ENCODE peak calls at places on chromosomes 12 and 14, in six cellular contexts. U is heart left ventricle, M is IMR-90, Y is sigmoid colon, A is erythroblast, K is Peyer's patch. H is an unnamed sample.
A peak's percentile ranks its signal among the peaks of the same experiment; 100 is the strongest.

GRCh38 chr14:60977848-60978247 is 3.0 kb downstream of the TRMT5 start:
- DNase-seq in U (no peak), M (no peak), Y (no peak), A (no peak), K (no peak), H (no peak)

GRCh38 chr14:99819514-99819913 is 26.3 kb downstream of the EML1 start:
- DNase-seq in U (no peak), M (no peak), Y (peak; percentile 73), A (no peak), K (no peak), H (no peak)

GRCh38 chr12:17304503-17305347 is 698.8 kb upstream of the LMO3 start:
- DNase-seq in U (no peak), M (no peak), Y (no peak), A (no peak), K (no peak), H (no peak)

GRCh38 chr14:46300765-46301164 is 350.8 kb downstream of the RPL10L start:
- DNase-seq in U (no peak), M (no peak), Y (no peak), A (no peak), K (no peak), H (no peak)

GRCh38 chr12:66596189-66596588 is 82.7 kb downstream of the GRIP1 start:
- DNase-seq in U (no peak), M (peak; percentile 7), Y (no peak), A (no peak), K (no peak), H (no peak)

GRCh38 chr14:37874429-37875109 is 279.1 kb downstream of the TTC6 start:
- DNase-seq in U (peak; percentile 71), M (peak; percentile 48), Y (peak; percentile 84), A (peak; percentile 59), K (peak; percentile 30), H (peak; percentile 23)

GRCh38 chr12:111645433-111645832 is 40.3 kb downstream of the BRAP start:
- DNase-seq in U (no peak), M (peak; percentile 71), Y (no peak), A (no peak), K (no peak), H (peak; percentile 52)

GRCh38 chr12:91140660-91141045 is 29.4 kb upstream of the LUM start:
- DNase-seq in U (peak; percentile 21), M (peak; percentile 74), Y (no peak), A (no peak), K (no peak), H (no peak)

GRCh38 chr12:131754184-131754583 is 43.3 kb downstream of the SFSWAP start:
- DNase-seq in U (no peak), M (no peak), Y (no peak), A (no peak), K (no peak), H (no peak)

GRCh38 chr12:48002179-48002601 is 2.1 kb downstream of the COL2A1 start:
- DNase-seq in U (no peak), M (no peak), Y (no peak), A (no peak), K (no peak), H (no peak)

GRCh38 chr12:13282861-13283260 is 86.3 kb downstream of the EMP1 start:
- DNase-seq in U (no peak), M (no peak), Y (no peak), A (no peak), K (no peak), H (no peak)

GRCh38 chr12:47704719-47705118 is 1.1 kb downstream of the RPAP3 start:
- DNase-seq in U (no peak), M (no peak), Y (no peak), A (no peak), K (no peak), H (no peak)

GRCh38 chr12:23895792-23896218 is 53.7 kb downstream of the SOX5 start:
- DNase-seq in U (no peak), M (no peak), Y (no peak), A (no peak), K (no peak), H (no peak)

GRCh38 chr12:102459314-102459713 is 21.0 kb downstream of the IGF1 start:
- DNase-seq in U (no peak), M (no peak), Y (no peak), A (no peak), K (no peak), H (no peak)
- TF ChIP-seq POLR2A in U (no peak), M (no peak), Y (no peak), A (no peak), K (no peak), H (no peak)

GRCh38 chr12:116278259-116278595 is 734 bp upstream of the MED13L start:
- DNase-seq in U (no peak), M (no peak), Y (no peak), A (no peak), K (no peak), H (no peak)

GRCh38 chr12:116278667-116279066 is 1.2 kb upstream of the MED13L start:
- DNase-seq in U (no peak), M (no peak), Y (no peak), A (peak; percentile 11), K (no peak), H (no peak)

GRCh38 chr12:116277393-116278258 is at the start of gene MED13L:
- DNase-seq in U (peak; percentile 90), M (peak; percentile 78), Y (peak; percentile 94), A (peak; percentile 92), K (peak; percentile 83), H (peak; percentile 97)

GRCh38 chr12:116282371-116283286 is 5.1 kb upstream of the MED13L start:
- DNase-seq in U (no peak), M (no peak), Y (no peak), A (no peak), K (no peak), H (no peak)

DNA sequence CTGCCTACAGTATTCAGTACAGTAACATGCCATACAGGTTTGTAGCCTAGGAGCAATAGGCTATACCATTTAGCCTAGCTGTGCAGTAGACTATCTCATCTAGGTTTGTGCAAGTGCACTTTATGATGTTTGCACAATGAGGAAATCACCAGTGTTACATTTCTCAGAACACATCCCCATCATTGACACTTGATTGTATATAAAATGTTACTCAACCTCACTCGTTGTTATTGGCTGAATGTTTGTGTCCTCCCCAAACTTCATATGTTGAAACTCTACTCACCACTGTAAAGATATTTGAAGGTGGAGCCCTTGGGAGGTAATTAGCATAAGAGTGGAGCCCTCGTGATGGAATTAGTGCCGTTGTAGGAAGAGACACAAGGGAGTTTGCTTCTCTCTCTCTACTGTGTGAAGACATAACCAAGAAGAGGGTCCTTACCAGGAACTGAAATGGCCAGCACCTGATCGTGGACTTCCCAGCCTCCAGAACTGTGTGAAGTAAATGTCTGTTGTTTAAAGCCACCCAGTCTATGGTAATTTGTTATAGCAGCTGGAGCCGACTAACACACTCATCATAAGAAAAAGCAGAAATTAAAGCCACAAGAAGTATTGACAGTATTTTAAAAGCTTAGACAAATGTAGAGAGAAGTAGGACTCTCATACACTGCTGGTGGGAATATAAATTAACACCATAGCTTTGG is 3.2 kb upstream of the MED13L start:
- DNase-seq in U (no peak), M (no peak), Y (no peak), A (no peak), K (no peak), H (no peak)
- TF ChIP-seq POLR2A in U (no peak), M (no peak), Y (no peak), A (no peak), K (no peak), H (no peak)

GRCh38 chr14:105216490-105217247 is 31.7 kb upstream of the BTBD6 start:
- DNase-seq in U (no peak), M (no peak), Y (no peak), A (no peak), K (no peak), H (no peak)

GRCh38 chr14:105219043-105219612 is 29.2 kb upstream of the BTBD6 start:
- DNase-seq in U (no peak), M (no peak), Y (no peak), A (no peak), K (no peak), H (no peak)

GRCh38 chr14:105218611-105219010 is 29.7 kb upstream of the BTBD6 start:
- DNase-seq in U (no peak), M (no peak), Y (no peak), A (no peak), K (no peak), H (no peak)

GRCh38 chr14:105219753-105220152 is 28.6 kb upstream of the BTBD6 start:
- DNase-seq in U (no peak), M (no peak), Y (no peak), A (no peak), K (no peak), H (no peak)

GRCh38 chr14:105217764-105218163 is 30.6 kb upstream of the BTBD6 start:
- DNase-seq in U (no peak), M (no peak), Y (no peak), A (no peak), K (no peak), H (no peak)
- TF ChIP-seq POLR2A in U (no peak), M (no peak), Y (no peak), A (no peak), K (no peak), H (no peak)

GRCh38 chr12:57080855-57081254 is 2.3 kb upstream of the NEMP1 start:
- DNase-seq in U (no peak), M (no peak), Y (no peak), A (no peak), K (no peak), H (no peak)

GRCh38 chr12:57079821-57080220 is 1.2 kb upstream of the NEMP1 start:
- DNase-seq in U (no peak), M (no peak), Y (no peak), A (no peak), K (no peak), H (no peak)

GRCh38 chr12:57078519-57079404 is at the start of gene NEMP1:
- DNase-seq in U (peak; percentile 98), M (peak; percentile 100), Y (peak; percentile 99), A (peak; percentile 100), K (peak; percentile 95), H (peak; percentile 89)
- TF ChIP-seq POLR2A in U (no peak), M (peak; percentile 73), Y (no peak), A (peak; percentile 96), K (no peak), H (peak; percentile 70)

GRCh38 chr12:54128466-54128865 is 60.3 kb downstream of the SMUG1 start:
- DNase-seq in U (no peak), M (no peak), Y (no peak), A (no peak), K (no peak), H (no peak)

GRCh38 chr12:54129028-54129903 is 59.5 kb downstream of the SMUG1 start:
- DNase-seq in U (no peak), M (no peak), Y (no peak), A (no peak), K (no peak), H (no peak)

GRCh38 chr12:54127538-54128259 is 61.1 kb downstream of the SMUG1 start:
- DNase-seq in U (no peak), M (no peak), Y (no peak), A (no peak), K (no peak), H (no peak)

GRCh38 chr12:54125950-54126695 is 62.7 kb downstream of the SMUG1 start:
- DNase-seq in U (no peak), M (no peak), Y (peak; percentile 80), A (no peak), K (no peak), H (no peak)

GRCh38 chr12:54126696-54127537 is 61.9 kb downstream of the SMUG1 start:
- DNase-seq in U (peak; percentile 65), M (no peak), Y (peak; percentile 88), A (no peak), K (peak; percentile 35), H (peak; percentile 59)
- TF ChIP-seq POLR2A in U (no peak), M (no peak), Y (peak; percentile 19), A (no peak), K (no peak), H (no peak)

GRCh38 chr12:4273651-4274395 is at the start of gene CCND2:
- DNase-seq in U (peak; percentile 95), M (peak; percentile 54), Y (peak; percentile 99), A (peak; percentile 75), K (peak; percentile 87), H (peak; percentile 27)
- TF ChIP-seq POLR2A in U (peak; percentile 94), M (no peak), Y (peak; percentile 99), A (peak; percentile 87), K (peak; percentile 90), H (no peak)

H was measured in H54.